ENCODE peak calls at places on chromosomes 3 and 15, in ten cellular contexts. S is hepatocyte; E is A549; Q is breast epithelium; K is CD4-positive, alpha-beta memory T cell; C is neural progenitor cell; L is SK-N-SH; M is effector memory CD4-positive, alpha-beta T cell; A is PC-3; O is IMR-90. Y is an unnamed sample. For H3K9me3, the result is how much of the 10 kb centered on the place peaks cover.

GRCh38 chr15:93566777-93567176 is 477.8 kb upstream of the RGMA start:
- DNase-seq in S (peak), E (no peak), Q (no peak), K (no peak), C (no peak), L (no peak), M (no peak), A (no peak), O (no peak), Y (no peak)

GRCh38 chr3:47151836-47152235 is 12.1 kb downstream of the SETD2 start:
- DNase-seq in S (no peak), E (no peak), Q (no peak), K (no peak), C (no peak), L (no peak), M (no peak), A (no peak), O (no peak), Y (no peak)

GRCh38 chr3:8853081-8853480 is 83.7 kb upstream of the OXTR start:
- DNase-seq in S (no peak), E (no peak), Q (no peak), K (no peak), C (no peak), L (no peak), M (no peak), A (no peak), O (no peak), Y (no peak)

GRCh38 chr3:112908252-112908651 is 61.6 kb upstream of the CD200R1L start:
- DNase-seq in S (no peak), E (no peak), Q (no peak), K (no peak), C (no peak), L (no peak), M (no peak), A (no peak), O (no peak), Y (no peak)

GRCh38 chr3:119497824-119498187 is 541 bp upstream of the TIMMDC1 start:
- DNase-seq in S (peak), E (peak), Q (no peak), K (no peak), C (peak), L (no peak), M (no peak), A (peak), O (peak), Y (no peak)

GRCh38 chr3:188742755-188743549 is 428.8 kb upstream of the TPRG1 start:
- DNase-seq in S (no peak), E (no peak), Q (no peak), K (no peak), C (no peak), L (no peak), M (no peak), A (no peak), O (no peak), Y (no peak)

GRCh38 chr3:57062119-57062631 is 1.7 kb downstream of the SPATA12 start:
- DNase-seq in S (no peak), E (no peak), Q (no peak), K (no peak), C (peak), L (no peak), M (no peak), A (no peak), O (no peak), Y (no peak)

GRCh38 chr15:62896969-62897486 is 145.5 kb upstream of the TPM1 start:
- DNase-seq in S (peak), E (peak), Q (peak), K (no peak), C (peak), L (peak), M (no peak), A (peak), O (peak), Y (no peak)

GRCh38 chr3:170815340-170815739 is 54.7 kb downstream of the RPL22L1 start:
- DNase-seq in S (peak), E (no peak), Q (peak), K (no peak), C (peak), L (no peak), M (no peak), A (peak), O (no peak), Y (no peak)

GRCh38 chr15:40787344-40787841 is 17.6 kb downstream of the C15orf62 start:
- DNase-seq in S (peak), E (no peak), Q (peak), K (peak), C (no peak), L (no peak), M (no peak), A (peak), O (peak), Y (peak)

GRCh38 chr3:150972379-150972985 is at the start of gene CLRN1:
- DNase-seq in S (peak), E (no peak), Q (no peak), K (no peak), C (no peak), L (no peak), M (no peak), A (no peak), O (no peak), Y (no peak)

GRCh38 chr3:53789459-53789858 is 56.8 kb downstream of the CHDH start:
- DNase-seq in S (no peak), E (no peak), Q (no peak), K (no peak), C (no peak), L (no peak), M (no peak), A (no peak), O (no peak), Y (no peak)

GRCh38 chr3:155560594-155560993 is 184.3 kb downstream of the PLCH1 start:
- DNase-seq in S (peak), E (peak), Q (no peak), K (no peak), C (no peak), L (no peak), M (no peak), A (peak), O (no peak), Y (no peak)

GRCh38 chr15:71079208-71080044 is 35.8 kb upstream of the THSD4 start:
- DNase-seq in S (peak), E (peak), Q (no peak), K (no peak), C (no peak), L (no peak), M (no peak), A (peak), O (peak), Y (no peak)

GRCh38 chr15:85745525-85745924 is 49.2 kb downstream of the KLHL25 start:
- DNase-seq in S (no peak), E (no peak), Q (no peak), K (no peak), C (no peak), L (peak), M (no peak), A (no peak), O (no peak), Y (no peak)

GRCh38 chr15:60932051-60932915 is 296.8 kb downstream of the RORA start:
- DNase-seq in S (no peak), E (peak), Q (no peak), K (peak), C (no peak), L (no peak), M (peak), A (peak), O (peak), Y (peak)

GRCh38 chr15:64349375-64349774 is 6.6 kb downstream of the CSNK1G1 start:
- DNase-seq in S (no peak), E (no peak), Q (no peak), K (no peak), C (no peak), L (no peak), M (no peak), A (no peak), O (no peak), Y (no peak)

GRCh38 chr3:137217733-137218132 is 259.9 kb downstream of the IL20RB start:
- DNase-seq in S (no peak), E (no peak), Q (no peak), K (no peak), C (peak), L (peak), M (no peak), A (no peak), O (no peak), Y (no peak)

GRCh38 chr3:119195911-119196310 is 22.5 kb downstream of the UPK1B start:
- DNase-seq in S (no peak), E (peak), Q (no peak), K (no peak), C (no peak), L (no peak), M (no peak), A (peak), O (peak), Y (no peak)

GRCh38 chr3:71104586-71104985 is 478.9 kb downstream of the FOXP1 start:
- DNase-seq in S (no peak), E (no peak), Q (no peak), K (no peak), C (no peak), L (no peak), M (no peak), A (no peak), O (no peak), Y (no peak)

GRCh38 chr3:71110531-71111222 is 472.9 kb downstream of the FOXP1 start:
- DNase-seq in S (no peak), E (no peak), Q (no peak), K (no peak), C (no peak), L (no peak), M (no peak), A (no peak), O (no peak), Y (no peak)

GRCh38 chr3:71109977-71110285 is 473.6 kb downstream of the FOXP1 start:
- DNase-seq in S (no peak), E (no peak), Q (no peak), K (no peak), C (no peak), L (no peak), M (no peak), A (no peak), O (no peak), Y (no peak)

GRCh38 chr3:71109241-71109976 is 474.1 kb downstream of the FOXP1 start:
- DNase-seq in S (no peak), E (no peak), Q (no peak), K (no peak), C (no peak), L (no peak), M (no peak), A (peak), O (peak), Y (no peak)

GRCh38 chr3:71107926-71108325 is 475.6 kb downstream of the FOXP1 start:
- DNase-seq in S (no peak), E (no peak), Q (no peak), K (no peak), C (no peak), L (no peak), M (no peak), A (peak), O (peak), Y (no peak)
- H3K4me3 ChIP-seq in S (no peak), E (no peak), Q (no peak), K (no peak), C (no peak), L (no peak), M (no peak), A (no peak), O (no peak), Y (no peak)

GRCh38 chr15:58561321-58561720 is 129.5 kb downstream of the LIPC start:
- DNase-seq in S (no peak), E (no peak), Q (no peak), K (no peak), C (no peak), L (no peak), M (no peak), A (no peak), O (no peak), Y (no peak)

GRCh38 chr15:58558777-58559176 is 127.0 kb downstream of the LIPC start:
- DNase-seq in S (no peak), E (no peak), Q (no peak), K (no peak), C (no peak), L (no peak), M (no peak), A (no peak), O (no peak), Y (no peak)

GRCh38 chr15:58559904-58560588 is 128.3 kb downstream of the LIPC start:
- DNase-seq in S (no peak), E (no peak), Q (no peak), K (no peak), C (no peak), L (no peak), M (no peak), A (no peak), O (no peak), Y (no peak)

GRCh38 chr15:58564967-58565366 is 133.2 kb downstream of the LIPC start:
- DNase-seq in S (no peak), E (no peak), Q (no peak), K (no peak), C (no peak), L (no peak), M (no peak), A (no peak), O (no peak), Y (no peak)

GRCh38 chr15:58562135-58562534 is 130.3 kb downstream of the LIPC start:
- DNase-seq in S (no peak), E (no peak), Q (no peak), K (no peak), C (no peak), L (no peak), M (no peak), A (no peak), O (no peak), Y (no peak)
- H3K9me3 ChIP-seq in S (under half), E (under half), Q (under half), K (under half), C (under half), L (under half), M (under half), A (under half), O (under half), Y (under half)

DNA sequence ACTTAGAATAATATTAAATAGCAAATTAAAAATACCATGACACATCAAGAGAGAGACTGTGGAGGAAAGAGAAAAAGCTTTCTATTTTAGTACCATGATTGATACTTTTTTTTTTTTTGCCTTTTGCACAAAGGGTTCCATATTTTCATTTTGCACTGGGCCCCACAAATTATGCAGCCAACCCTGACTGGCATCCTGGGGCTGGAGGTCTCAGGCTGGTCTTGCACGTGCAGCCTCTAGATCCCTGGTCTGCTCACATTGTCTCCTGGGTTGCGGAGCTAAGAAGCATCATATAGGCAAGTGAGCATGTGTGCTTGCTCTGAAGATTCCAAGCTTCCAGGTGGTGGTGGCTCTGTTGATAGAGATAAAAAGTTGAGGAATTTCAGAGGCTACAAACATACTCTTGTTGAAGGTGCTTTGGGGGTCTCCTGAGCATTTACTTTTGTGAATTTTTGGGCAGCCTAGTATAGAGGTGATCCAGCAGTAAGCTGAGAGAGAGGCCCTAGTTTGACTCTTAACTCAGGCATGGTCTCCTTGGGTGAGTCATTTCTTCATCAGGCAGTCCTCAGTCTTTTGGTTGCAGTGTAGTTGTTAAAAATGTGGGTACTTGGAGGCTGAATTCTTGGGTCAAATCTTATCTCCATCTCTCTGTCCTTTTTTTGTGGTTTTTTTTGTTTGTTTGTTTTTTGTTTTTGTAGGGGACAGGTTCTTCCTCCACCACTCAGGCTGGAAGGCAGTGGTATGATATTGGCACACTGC is 31.3 kb downstream of the SMAD3 start:
- DNase-seq in S (no peak), E (no peak), Q (no peak), K (no peak), C (no peak), L (no peak), M (no peak), A (peak), O (peak), Y (no peak)
- H3K27ac ChIP-seq in S (no peak), E (peak), Q (no peak), K (peak), C (no peak), L (no peak), M (peak), A (peak), O (peak), Y (no peak)

GRCh38 chr3:172187511-172187910 is 148.1 kb downstream of the FNDC3B start:
- DNase-seq in S (no peak), E (no peak), Q (no peak), K (no peak), C (no peak), L (no peak), M (no peak), A (no peak), O (no peak), Y (no peak)

GRCh38 chr3:172190980-172191379 is 151.6 kb downstream of the FNDC3B start:
- DNase-seq in S (no peak), E (no peak), Q (no peak), K (no peak), C (no peak), L (no peak), M (no peak), A (no peak), O (no peak), Y (no peak)

GRCh38 chr3:172188511-172188910 is 149.1 kb downstream of the FNDC3B start:
- DNase-seq in S (no peak), E (no peak), Q (no peak), K (no peak), C (no peak), L (no peak), M (no peak), A (no peak), O (no peak), Y (no peak)

GRCh38 chr3:172189987-172190603 is 150.7 kb downstream of the FNDC3B start:
- DNase-seq in S (no peak), E (no peak), Q (no peak), K (no peak), C (no peak), L (no peak), M (no peak), A (no peak), O (peak), Y (no peak)

DNA sequence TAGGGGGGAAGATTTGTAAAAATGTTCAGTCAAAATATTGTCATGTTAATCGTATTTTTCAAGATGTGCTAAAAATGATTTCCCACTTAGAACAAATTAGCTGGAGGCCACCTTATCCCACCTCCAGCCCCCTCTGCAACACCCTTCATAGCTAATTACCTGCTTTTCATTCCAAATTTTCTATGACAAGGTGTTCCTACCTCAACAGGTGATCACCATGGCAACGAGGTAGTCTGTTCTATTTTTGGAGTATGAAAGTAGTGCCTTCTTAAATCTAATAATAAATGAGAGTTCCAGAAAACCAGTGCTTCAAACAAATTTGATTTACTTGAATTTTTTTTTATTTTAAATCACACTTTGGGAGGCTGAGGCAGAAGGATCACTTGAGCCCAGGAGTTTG is 149.8 kb downstream of the FNDC3B start:
- DNase-seq in S (no peak), E (no peak), Q (no peak), K (no peak), C (no peak), L (no peak), M (no peak), A (no peak), O (no peak), Y (no peak)
- H3K4me3 ChIP-seq in S (no peak), E (no peak), Q (no peak), K (no peak), C (no peak), L (no peak), M (no peak), A (no peak), O (no peak), Y (no peak)

DNA sequence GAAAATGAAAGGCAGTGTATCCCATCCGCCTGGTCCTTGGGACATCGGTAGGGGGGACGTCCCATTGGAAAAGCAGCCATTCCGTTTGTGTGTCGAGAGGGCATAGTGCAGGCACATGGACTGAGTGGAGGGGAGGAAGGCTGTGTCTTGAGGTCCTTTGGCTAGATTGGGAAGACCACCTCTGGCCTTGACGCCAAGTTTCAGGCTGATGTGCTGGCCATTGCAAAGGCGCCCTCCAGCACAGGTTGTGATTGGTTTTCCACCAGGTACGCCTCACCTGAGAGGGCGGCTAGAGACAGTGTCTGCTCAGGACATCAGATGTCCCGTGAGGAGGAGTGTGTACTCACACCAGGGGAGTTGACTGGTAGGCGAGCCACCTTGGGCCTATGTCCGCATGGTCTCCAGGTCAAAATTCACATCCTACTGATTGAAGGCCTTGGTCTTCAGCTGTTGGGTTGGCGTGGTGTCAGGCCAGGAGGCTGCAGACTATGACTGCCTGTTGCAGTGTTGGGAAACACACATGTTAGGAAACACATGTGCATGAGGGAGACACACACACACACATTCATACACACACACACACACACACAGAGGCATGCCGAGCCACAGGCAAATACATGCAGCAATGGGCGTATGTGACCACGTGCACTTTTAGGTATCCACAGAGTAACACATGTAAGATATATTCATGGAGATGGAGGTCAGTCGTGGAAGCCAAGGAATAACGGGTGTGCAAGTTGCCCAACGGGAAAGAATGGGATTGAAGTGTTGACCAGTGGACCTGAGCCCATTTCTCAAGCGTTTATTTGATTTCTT is 98.4 kb downstream of the SNRPN start:
- DNase-seq in S (no peak), E (no peak), Q (no peak), K (no peak), C (no peak), L (no peak), M (no peak), A (no peak), O (no peak), Y (no peak)
- H3K9me3 ChIP-seq in S (half or more), E (half or more), Q (half or more), K (half or more), C (under half), L (under half), M (half or more), A (half or more), O (half or more), Y (half or more)